ENCODE peak calls at places on chromosomes 2 and 18, in nine cellular contexts. T is cardiac muscle cell; W is heart left ventricle; N is psoas muscle; M is trophoblast cell; I is AG04450; Q is CD8-positive, alpha-beta T cell; K is left lung; P is CD4-positive, alpha-beta memory T cell. U is an unnamed sample.

GRCh38 chr2:42827647-42828486 is 35.5 kb upstream of the HAAO start:
- DNase-seq in T (peak; percentile 90), W (peak; percentile 89), N (peak; percentile 90), M (peak; percentile 96), I (peak; percentile 63), Q (peak; percentile 65), K (peak; percentile 99), P (peak; percentile 61), U (peak; percentile 89)

GRCh38 chr2:240966906-240967680 is 31.3 kb upstream of the SNED1 start:
- DNase-seq in T (no peak), W (no peak), N (peak; percentile 12), M (no peak), I (no peak), Q (no peak), K (no peak), P (no peak), U (no peak)

GRCh38 chr2:177239934-177240600 is 24.5 kb downstream of the NFE2L2 start:
- DNase-seq in T (peak; percentile 49), W (peak; percentile 51), N (no peak), M (peak; percentile 37), I (no peak), Q (peak; percentile 27), K (no peak), P (peak; percentile 46), U (no peak)

GRCh38 chr2:68807821-68808266 is 63.4 kb downstream of the BMP10 start:
- DNase-seq in T (peak; percentile 72), W (no peak), N (no peak), M (peak; percentile 74), I (no peak), Q (no peak), K (no peak), P (no peak), U (no peak)

GRCh38 chr18:45066868-45067267 is 386.2 kb downstream of the SETBP1 start:
- DNase-seq in T (peak; percentile 12), W (peak; percentile 59), N (no peak), M (no peak), I (no peak), Q (no peak), K (no peak), P (no peak), U (no peak)

GRCh38 chr2:85538507-85539360 is at the start of gene MAT2A:
- DNase-seq in T (peak; percentile 96), W (peak; percentile 95), N (peak; percentile 97), M (peak; percentile 94), I (peak; percentile 80), Q (peak; percentile 87), K (peak; percentile 97), P (peak; percentile 86), U (peak; percentile 98)

GRCh38 chr2:233999182-233999581 is 51.3 kb upstream of the SPP2 start:
- DNase-seq in T (no peak), W (no peak), N (no peak), M (peak; percentile 5), I (no peak), Q (no peak), K (no peak), P (no peak), U (peak; percentile 86)

GRCh38 chr2:41939410-41939775 is 108.4 kb upstream of the PKDCC start:
- DNase-seq in T (no peak), W (no peak), N (no peak), M (no peak), I (no peak), Q (no peak), K (no peak), P (no peak), U (no peak)

GRCh38 chr2:156435392-156435724 is 821 bp upstream of the GPD2 start:
- DNase-seq in T (no peak), W (no peak), N (no peak), M (no peak), I (no peak), Q (no peak), K (no peak), P (no peak), U (peak; percentile 17)
- H3K4me3 ChIP-seq in T (peak overlapping the region; percentile 44), W (peak overlapping the region; percentile 72), N (peak overlapping the region; percentile 86), M (peak overlapping the region; percentile 87), I (peak overlapping the region; percentile 76), Q (peak overlapping the region; percentile 70), K (peak overlapping the region; percentile 63), P (peak overlapping the region; percentile 66), U (peak overlapping the region; percentile 52)

DNA sequence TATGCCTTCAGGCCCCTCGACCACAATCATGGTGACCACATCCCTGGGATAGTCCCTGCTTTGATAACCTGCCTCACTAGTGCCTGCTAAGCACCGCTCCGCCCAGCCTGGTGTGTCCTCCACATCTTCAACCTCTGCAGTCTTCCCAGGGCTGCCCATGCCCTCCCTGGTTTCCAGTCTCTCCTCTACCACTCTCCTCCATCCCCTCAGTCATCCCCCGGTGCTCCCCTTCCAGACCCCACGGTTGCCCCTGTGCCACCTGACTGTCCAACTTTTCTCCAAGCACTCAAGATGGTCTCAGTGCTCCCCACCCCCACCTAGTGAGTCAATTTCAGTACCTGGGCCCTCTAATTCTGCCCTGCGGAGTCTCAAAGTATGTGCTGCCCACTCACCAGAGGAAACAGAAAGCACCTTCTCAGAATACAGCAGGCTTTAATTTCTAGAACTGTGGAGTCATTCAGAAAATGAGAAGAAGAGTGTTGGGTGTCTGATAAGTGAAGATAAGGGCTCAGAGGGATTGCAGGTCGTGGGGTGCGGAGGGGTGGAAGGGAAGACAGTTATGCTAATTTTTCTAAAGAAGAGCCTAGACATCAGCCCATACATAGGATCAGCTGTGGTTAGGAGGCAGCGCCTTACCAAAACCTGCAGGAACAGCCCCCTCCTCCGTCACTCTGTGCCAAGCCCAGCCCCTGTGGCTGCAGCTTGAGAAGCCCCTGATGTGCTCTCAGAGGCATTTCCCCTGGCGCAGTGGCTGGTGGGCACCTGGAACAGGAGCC is 53.6 kb upstream of the CAB39 start:
- DNase-seq in T (no peak), W (no peak), N (no peak), M (no peak), I (no peak), Q (no peak), K (no peak), P (peak; percentile 41), U (no peak)
- H3K27ac ChIP-seq in T (no peak overlapping the region), W (no peak overlapping the region), N (no peak overlapping the region), M (no peak overlapping the region), I (no peak overlapping the region), Q (no peak overlapping the region), K (no peak overlapping the region), P (peak overlapping the region; percentile 54), U (no peak overlapping the region)

GRCh38 chr2:70888389-70888924 is 47.2 kb upstream of the ATP6V1B1 start:
- DNase-seq in T (no peak), W (no peak), N (no peak), M (no peak), I (no peak), Q (no peak), K (no peak), P (no peak), U (no peak)
- H3K4me3 ChIP-seq in T (no peak overlapping the region), W (peak overlapping the region; percentile 23), N (peak overlapping the region; percentile 52), M (no peak overlapping the region), I (no peak overlapping the region), Q (no peak overlapping the region), K (no peak overlapping the region), P (no peak overlapping the region), U (no peak overlapping the region)

GRCh38 chr2:236965021-236965840 is 120.5 kb upstream of the COPS8 start:
- DNase-seq in T (no peak), W (no peak), N (no peak), M (peak; percentile 65), I (no peak), Q (no peak), K (no peak), P (no peak), U (no peak)

GRCh38 chr2:236963631-236964030 is 122.1 kb upstream of the COPS8 start:
- DNase-seq in T (no peak), W (no peak), N (no peak), M (no peak), I (no peak), Q (no peak), K (no peak), P (no peak), U (no peak)

GRCh38 chr2:236965841-236966096 is 119.9 kb upstream of the COPS8 start:
- DNase-seq in T (no peak), W (no peak), N (no peak), M (no peak), I (no peak), Q (no peak), K (no peak), P (no peak), U (no peak)

GRCh38 chr2:236962816-236963215 is 122.9 kb upstream of the COPS8 start:
- DNase-seq in T (no peak), W (no peak), N (no peak), M (no peak), I (no peak), Q (no peak), K (no peak), P (no peak), U (no peak)

DNA sequence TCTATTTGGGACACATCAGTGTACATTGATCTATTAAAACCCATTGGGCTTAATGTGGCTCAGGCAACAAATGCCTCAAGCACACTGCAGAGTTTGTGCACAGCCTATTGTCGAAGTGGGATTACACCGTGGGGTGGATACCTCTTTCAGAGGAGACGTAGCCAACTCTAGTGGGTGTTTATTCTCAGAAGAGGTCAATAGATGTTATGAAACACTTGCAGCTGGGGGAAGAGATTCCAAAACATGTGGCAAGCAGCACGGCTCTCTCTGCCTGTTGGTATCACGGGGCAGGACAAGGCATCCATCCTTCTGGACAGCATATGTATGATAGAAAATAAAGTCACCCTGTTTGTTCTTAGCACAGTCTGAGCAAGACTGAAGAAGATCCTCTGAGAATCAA is 121.4 kb upstream of the COPS8 start:
- DNase-seq in T (no peak), W (no peak), N (peak; percentile 28), M (no peak), I (no peak), Q (no peak), K (no peak), P (no peak), U (no peak)
- H3K27ac ChIP-seq in T (no peak overlapping the region), W (no peak overlapping the region), N (no peak overlapping the region), M (no peak overlapping the region), I (no peak overlapping the region), Q (no peak overlapping the region), K (no peak overlapping the region), P (no peak overlapping the region), U (no peak overlapping the region)

GRCh38 chr2:187001248-187001647 is 152.3 kb upstream of the ZSWIM2 start:
- DNase-seq in T (no peak), W (no peak), N (no peak), M (no peak), I (no peak), Q (no peak), K (no peak), P (no peak), U (no peak)

GRCh38 chr2:187008111-187008510 is 159.1 kb upstream of the ZSWIM2 start:
- DNase-seq in T (peak; percentile 11), W (no peak), N (no peak), M (no peak), I (no peak), Q (no peak), K (no peak), P (no peak), U (peak; percentile 74)

GRCh38 chr2:187002242-187002641 is 153.3 kb upstream of the ZSWIM2 start:
- DNase-seq in T (no peak), W (no peak), N (no peak), M (no peak), I (no peak), Q (no peak), K (no peak), P (no peak), U (no peak)

GRCh38 chr2:187003611-187004010 is 154.6 kb upstream of the ZSWIM2 start:
- DNase-seq in T (peak; percentile 9), W (no peak), N (no peak), M (peak; percentile 4), I (no peak), Q (no peak), K (no peak), P (no peak), U (no peak)

GRCh38 chr2:187003038-187003543 is 154.1 kb upstream of the ZSWIM2 start:
- DNase-seq in T (peak; percentile 40), W (no peak), N (no peak), M (peak; percentile 63), I (no peak), Q (no peak), K (peak; percentile 66), P (no peak), U (no peak)
- H3K4me3 ChIP-seq in T (no peak overlapping the region), W (peak overlapping the region; percentile 15), N (peak overlapping the region; percentile 34), M (no peak overlapping the region), I (peak overlapping the region; percentile 34), Q (no peak overlapping the region), K (no peak overlapping the region), P (no peak overlapping the region), U (no peak overlapping the region)